ENCODE peak calls at places on chromosomes 5 and 9, in seven cellular contexts. R, K, I, D, N, Y and V are unnamed samples.

GRCh38 chr5:56525117-56525516 is 290.2 kb upstream of the MAP3K1 start:
- DNase-seq in R (no peak), K (no peak), I (peak), D (no peak), N (no peak), Y (no peak), V (no peak)

GRCh38 chr5:139895046-139895445 is 99.4 kb downstream of the PSD2 start:
- DNase-seq in R (no peak), K (no peak), I (no peak), D (no peak), N (no peak), Y (no peak), V (no peak)

GRCh38 chr9:120965344-120966004 is 38.9 kb upstream of the TRAF1 start:
- DNase-seq in R (peak), K (peak), I (no peak), D (no peak), N (no peak), Y (no peak), V (no peak)

GRCh38 chr5:25418978-25419377 is 774.2 kb upstream of the CDH10 start:
- DNase-seq in R (no peak), K (no peak), I (no peak), D (no peak), N (no peak), Y (no peak), V (no peak)

GRCh38 chr9:134099123-134099761 is 31.4 kb upstream of the BRD3 start:
- DNase-seq in R (peak), K (peak), I (peak), D (peak), N (no peak), Y (no peak), V (no peak)

GRCh38 chr5:134070979-134071849 is 43.3 kb upstream of the TCF7 start:
- DNase-seq in R (peak), K (peak), I (no peak), D (peak), N (no peak), Y (no peak), V (no peak)

GRCh38 chr9:27888661-27889295 is 315.5 kb upstream of the C9orf72 start:
- DNase-seq in R (peak), K (no peak), I (peak), D (peak), N (no peak), Y (no peak), V (no peak)

GRCh38 chr5:162052671-162053070 is 14.9 kb upstream of the GABRG2 start:
- DNase-seq in R (no peak), K (no peak), I (no peak), D (no peak), N (no peak), Y (no peak), V (no peak)

GRCh38 chr5:78753093-78753531 is 104.5 kb upstream of the LHFPL2 start:
- DNase-seq in R (no peak), K (no peak), I (no peak), D (no peak), N (no peak), Y (no peak), V (no peak)

GRCh38 chr9:13728917-13729811 is 449.7 kb upstream of the MPDZ start:
- DNase-seq in R (no peak), K (no peak), I (peak), D (no peak), N (no peak), Y (no peak), V (no peak)

GRCh38 chr5:11797132-11797531 is 107.1 kb downstream of the CTNND2 start:
- DNase-seq in R (no peak), K (peak), I (no peak), D (no peak), N (peak), Y (no peak), V (no peak)

GRCh38 chr5:109191153-109191558 is 218.6 kb downstream of the PJA2 start:
- DNase-seq in R (no peak), K (no peak), I (peak), D (peak), N (no peak), Y (no peak), V (no peak)

GRCh38 chr5:96320797-96321196 is 112.3 kb downstream of the PCSK1 start:
- DNase-seq in R (no peak), K (no peak), I (peak), D (no peak), N (no peak), Y (no peak), V (no peak)

GRCh38 chr5:61330341-61330878 is 1.6 kb upstream of the ZSWIM6 start:
- DNase-seq in R (peak), K (peak), I (peak), D (peak), N (peak), Y (no peak), V (peak)

GRCh38 chr5:43141211-43141610 is 20.5 kb downstream of the ZNF131 start:
- DNase-seq in R (no peak), K (no peak), I (no peak), D (no peak), N (no peak), Y (no peak), V (no peak)

GRCh38 chr9:79695531-79696218 is 123.9 kb downstream of the TLE4 start:
- DNase-seq in R (no peak), K (no peak), I (no peak), D (peak), N (no peak), Y (no peak), V (no peak)

GRCh38 chr5:126780165-126780827 is 3.4 kb downstream of the LMNB1 start:
- DNase-seq in R (peak), K (peak), I (peak), D (peak), N (no peak), Y (no peak), V (peak)

GRCh38 chr9:32524558-32525461 is 1.2 kb downstream of the RIGI start:
- DNase-seq in R (peak), K (peak), I (peak), D (no peak), N (no peak), Y (no peak), V (no peak)

GRCh38 chr9:4849364-4849763 is 56.6 kb downstream of the RCL1 start:
- DNase-seq in R (no peak), K (no peak), I (no peak), D (no peak), N (no peak), Y (no peak), V (no peak)

GRCh38 chr5:103441523-103441922 is 121.1 kb downstream of the NUDT12 start:
- DNase-seq in R (no peak), K (peak), I (no peak), D (no peak), N (no peak), Y (no peak), V (no peak)

GRCh38 chr5:132500244-132500930 is 9.8 kb upstream of the IRF1 start:
- DNase-seq in R (no peak), K (no peak), I (no peak), D (no peak), N (no peak), Y (no peak), V (no peak)

GRCh38 chr5:125295405-125295872 is 549.0 kb upstream of the ZNF608 start:
- DNase-seq in R (no peak), K (no peak), I (peak), D (no peak), N (no peak), Y (no peak), V (no peak)

GRCh38 chr9:78436873-78437272 is 139.9 kb downstream of the PSAT1 start:
- DNase-seq in R (no peak), K (no peak), I (no peak), D (no peak), N (no peak), Y (no peak), V (no peak)

GRCh38 chr9:109791003-109791677 is 11.1 kb downstream of the PALM2AKAP2 start:
- DNase-seq in R (no peak), K (no peak), I (no peak), D (no peak), N (no peak), Y (no peak), V (no peak)

GRCh38 chr9:36148652-36149051 is 12.1 kb downstream of the GLIPR2 start:
- DNase-seq in R (peak), K (no peak), I (peak), D (peak), N (peak), Y (peak), V (peak)

GRCh38 chr9:42388146-42388690 is 204.8 kb downstream of the SPATA31A6 start:
- DNase-seq in R (no peak), K (peak), I (no peak), D (no peak), N (no peak), Y (no peak), V (no peak)

GRCh38 chr9:112753725-112754124 is 3.2 kb downstream of the SNX30 start:
- DNase-seq in R (no peak), K (no peak), I (peak), D (no peak), N (no peak), Y (no peak), V (no peak)

GRCh38 chr5:1526151-1526631 is 2.4 kb upstream of the LPCAT1 start:
- DNase-seq in R (peak), K (no peak), I (no peak), D (peak), N (peak), Y (peak), V (no peak)

DNA sequence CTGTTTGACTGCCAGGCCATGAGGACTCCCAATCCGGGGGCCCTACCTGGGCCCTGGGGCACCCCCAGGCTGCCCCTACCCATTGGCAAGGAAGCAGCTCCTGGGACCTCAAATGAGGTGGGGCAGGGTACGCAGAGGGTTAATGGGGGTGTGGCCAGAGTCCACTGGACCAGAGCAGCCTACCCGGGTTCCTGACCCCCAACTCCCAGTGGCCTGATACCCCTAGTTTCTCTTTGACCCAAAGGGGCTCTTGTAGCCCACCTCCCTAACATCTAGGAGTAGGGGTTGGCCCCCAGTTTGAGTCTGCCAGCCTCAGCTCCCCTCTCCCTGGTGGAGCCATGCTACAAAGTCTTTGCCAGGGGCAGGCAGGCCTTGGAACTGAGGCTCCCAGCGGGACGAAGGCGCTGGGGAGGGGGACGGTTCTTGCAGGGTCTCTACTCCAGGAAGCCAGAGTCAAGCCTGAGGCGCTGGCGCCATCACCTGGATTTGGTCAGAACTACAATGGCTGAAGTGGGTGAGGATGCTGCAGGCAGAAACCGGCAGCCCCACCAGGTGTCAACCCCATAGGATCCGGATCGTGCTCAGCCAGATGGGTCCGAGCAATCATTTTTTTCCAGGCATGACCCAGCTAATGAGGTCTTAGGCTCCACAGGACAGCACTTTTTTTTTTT is 8.4 kb upstream of the CERCAM start:
- DNase-seq in R (peak), K (peak), I (no peak), D (peak), N (peak), Y (no peak), V (peak)
- H3K27ac ChIP-seq in R (no peak), K (no peak), I (no peak), D (no peak), N (no peak), Y (no peak), V (peak)

GRCh38 chr5:37249820-37250175 is 622 bp upstream of the CPLANE1 start:
- DNase-seq in R (no peak), K (no peak), I (no peak), D (no peak), N (no peak), Y (no peak), V (no peak)
- H3K27ac ChIP-seq in R (peak), K (no peak), I (no peak), D (peak), N (peak), Y (peak), V (peak)

GRCh38 chr5:41788800-41789395 is 81.3 kb downstream of the OXCT1 start:
- DNase-seq in R (no peak), K (no peak), I (no peak), D (no peak), N (no peak), Y (no peak), V (no peak)
- H3K27ac ChIP-seq in R (no peak), K (no peak), I (no peak), D (no peak), N (no peak), Y (no peak), V (no peak)

GRCh38 chr9:136627703-136628102 is 35.0 kb upstream of the EGFL7 start:
- DNase-seq in R (no peak), K (no peak), I (no peak), D (no peak), N (peak), Y (no peak), V (no peak)
- H3K27ac ChIP-seq in R (no peak), K (no peak), I (no peak), D (no peak), N (no peak), Y (no peak), V (no peak)